ENCODE peak calls at places on chromosomes 2 and 18, in five cellular contexts. I is A549, Z is H54, Y is spleen, U is esophagus muscularis mucosa. Q is an unnamed sample.

GRCh38 chr2:224994221-224994843 is 47.9 kb downstream of the DOCK10 start:
- DNase-seq in Z (no peak), Y (no peak), U (no peak), I (no peak), Q (no peak)

GRCh38 chr2:127182626-127183458 is 37.3 kb downstream of the CYP27C1 start:
- DNase-seq in Z (no peak), U (no peak), I (no peak), Y (peak; percentile 58), Q (no peak)

GRCh38 chr2:151869296-151869695 is 41.1 kb upstream of the ARL5A start:
- DNase-seq in Z (no peak), I (no peak), Y (no peak), U (no peak), Q (no peak)

GRCh38 chr2:238505892-238506280 is 79.2 kb downstream of the ASB1 start:
- DNase-seq in Z (no peak), Y (peak; percentile 49), I (no peak), U (no peak), Q (no peak)

GRCh38 chr18:73879771-73880170 is 267.9 kb downstream of the FBXO15 start:
- DNase-seq in Y (no peak), U (no peak), Z (no peak), I (no peak), Q (no peak)

GRCh38 chr2:72747344-72747743 is 78.5 kb downstream of the EXOC6B start:
- DNase-seq in U (no peak), Z (no peak), I (no peak), Y (no peak), Q (no peak)

GRCh38 chr2:113181491-113182051 is 7.8 kb downstream of the PSD4 start:
- DNase-seq in Y (peak; percentile 74), I (no peak), U (no peak), Z (no peak), Q (no peak)

GRCh38 chr2:130372055-130372832 is 16.4 kb downstream of the PTPN18 start:
- DNase-seq in U (peak; percentile 96), I (peak; percentile 81), Y (peak; percentile 98), Z (peak; percentile 94), Q (peak; percentile 79)

GRCh38 chr2:50148632-50149031 is 883.3 kb downstream of the NRXN1 start:
- DNase-seq in Y (no peak), U (no peak), Z (no peak), I (no peak), Q (no peak)

GRCh38 chr2:71792926-71793761 is 339.8 kb downstream of the DYSF start:
- DNase-seq in I (no peak), Y (peak; percentile 12), Z (no peak), U (no peak), Q (no peak)

GRCh38 chr18:67475673-67476072 is 40.8 kb downstream of the DSEL start:
- DNase-seq in Y (no peak), U (no peak), I (no peak), Z (no peak), Q (no peak)

GRCh38 chr2:224518806-224519580 is 66.2 kb downstream of the CUL3 start:
- DNase-seq in U (no peak), I (no peak), Y (no peak), Z (no peak), Q (no peak)

GRCh38 chr18:32349728-32350395 is 120.8 kb downstream of the GAREM1 start:
- DNase-seq in I (peak; percentile 13), U (no peak), Z (peak; percentile 9), Y (no peak), Q (no peak)

GRCh38 chr2:12076810-12077209 is 330.4 kb downstream of the LPIN1 start:
- DNase-seq in U (no peak), Y (no peak), I (no peak), Z (no peak), Q (no peak)

GRCh38 chr2:221791840-221792239 is 219.7 kb upstream of the EPHA4 start:
- DNase-seq in I (no peak), Z (peak; percentile 3), U (no peak), Y (no peak), Q (no peak)

GRCh38 chr2:140275427-140275826 is 1495.2 kb upstream of the NXPH2 start:
- DNase-seq in Y (no peak), Z (no peak), I (no peak), U (no peak), Q (no peak)

GRCh38 chr2:219549619-219550018 is 5.8 kb downstream of the TMEM198 start:
- DNase-seq in Y (no peak), U (no peak), Z (no peak), I (no peak), Q (no peak)

GRCh38 chr2:219553168-219553417 is 9.3 kb downstream of the TMEM198 start:
- DNase-seq in I (no peak), U (no peak), Y (no peak), Z (no peak), Q (no peak)

GRCh38 chr2:219551863-219552381 is 8.1 kb downstream of the TMEM198 start:
- DNase-seq in Z (peak; percentile 49), Y (peak; percentile 82), U (no peak), I (no peak), Q (no peak)

GRCh38 chr2:219552382-219553167 is 8.7 kb downstream of the TMEM198 start:
- DNase-seq in Y (peak; percentile 92), U (peak; percentile 97), Z (peak; percentile 82), I (peak; percentile 80), Q (peak; percentile 87)

DNA sequence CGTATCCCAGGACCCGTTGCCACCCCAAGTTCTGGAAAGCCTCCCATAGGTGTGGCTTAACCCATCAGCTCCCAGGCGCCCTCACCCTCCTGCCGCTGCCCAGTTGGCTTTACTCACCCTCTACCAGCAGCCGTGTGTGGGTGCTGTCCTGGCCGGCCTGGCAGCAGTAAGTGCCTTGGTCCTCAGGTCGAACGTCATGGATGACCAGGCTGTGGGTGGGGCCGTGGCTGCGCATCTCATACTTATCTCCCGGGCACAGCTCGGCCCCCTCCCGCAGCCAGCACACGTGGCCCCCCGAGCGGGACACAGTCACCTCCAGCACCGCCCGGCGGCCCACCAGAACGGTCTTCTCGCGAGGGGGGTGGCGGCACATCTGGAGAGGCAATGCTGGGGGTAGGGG is 7.6 kb downstream of the TMEM198 start:
- DNase-seq in U (no peak), I (no peak), Y (peak; percentile 81), Z (peak; percentile 93), Q (no peak)
- TF ChIP-seq POLR2A in U (no peak), I (no peak), Y (no peak), Z (peak; percentile 41), Q (no peak)

DNA sequence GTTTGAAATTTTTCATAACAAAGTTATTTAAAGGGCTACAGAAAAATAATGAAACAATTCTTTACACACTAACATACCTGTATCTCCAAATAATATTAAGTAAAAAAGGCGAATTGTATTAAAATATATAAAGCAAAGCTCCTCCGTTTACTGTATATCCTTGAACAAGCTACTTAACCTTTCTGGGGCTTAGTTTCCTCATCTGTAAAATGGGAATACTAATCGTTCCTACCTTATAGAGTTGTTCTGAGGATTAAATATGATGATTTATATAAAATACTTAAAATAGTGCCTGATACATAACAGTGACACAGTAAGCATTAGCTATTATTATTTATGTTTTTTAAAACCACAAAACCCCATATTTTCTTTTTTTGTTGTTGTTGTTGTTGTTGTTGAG is 13.3 kb downstream of the SLC25A12 start:
- DNase-seq in I (no peak), U (no peak), Y (no peak), Z (no peak), Q (no peak)
- TF ChIP-seq POLR2A in I (no peak), U (no peak), Y (no peak), Z (no peak), Q (no peak)

GRCh38 chr2:176092270-176093144 is at the start of gene HOXD13:
- DNase-seq in U (no peak), Y (no peak), Z (no peak), I (no peak), Q (no peak)
- TF ChIP-seq POLR2A in U (no peak), Y (no peak), Z (peak; percentile 22), I (no peak), Q (no peak)

GRCh38 chr2:102992607-102993006 is 230.8 kb downstream of the TMEM182 start:
- DNase-seq in Y (no peak), Z (no peak), U (no peak), I (no peak), Q (no peak)
- TF ChIP-seq POLR2A in Y (no peak), Z (no peak), U (no peak), I (no peak), Q (no peak)

DNA sequence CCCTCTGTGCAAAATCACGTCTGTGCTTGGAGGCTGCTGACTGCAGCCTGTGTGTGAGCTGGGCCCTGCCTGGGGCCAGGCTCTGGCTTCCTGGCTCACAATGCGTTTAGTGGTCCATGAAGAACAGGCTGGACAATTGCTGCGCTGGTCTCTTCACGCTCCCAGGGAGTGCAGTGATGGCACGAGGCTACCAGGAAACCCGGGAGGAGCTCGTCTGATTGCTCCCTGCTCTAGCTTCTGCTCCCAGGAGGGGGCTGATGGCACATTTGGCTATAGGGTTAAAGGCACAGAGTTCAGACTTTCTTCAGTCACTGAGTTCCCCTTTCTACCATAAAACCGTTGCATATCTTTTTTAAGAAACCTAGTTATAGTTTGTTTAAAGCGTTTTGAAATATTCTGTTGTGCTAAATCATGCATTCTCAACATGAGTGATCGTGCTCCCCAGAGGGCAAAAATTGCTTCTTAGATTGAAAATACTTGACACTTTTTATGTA is 60.2 kb downstream of the KCNF1 start:
- DNase-seq in I (no peak), U (no peak), Y (peak; percentile 46), Z (no peak), Q (no peak)
- TF ChIP-seq POLR2A in I (no peak), U (no peak), Y (no peak), Z (no peak), Q (no peak)

GRCh38 chr2:241094924-241095420 is 7.1 kb downstream of the MTERF4 start:
- DNase-seq in U (no peak), Z (no peak), Y (no peak), I (no peak), Q (no peak)

GRCh38 chr2:241091201-241091600 is 10.9 kb downstream of the MTERF4 start:
- DNase-seq in I (no peak), Y (no peak), Z (no peak), U (no peak), Q (no peak)

GRCh38 chr2:241094172-241094571 is 7.9 kb downstream of the MTERF4 start:
- DNase-seq in U (no peak), Z (no peak), I (no peak), Y (no peak), Q (no peak)

GRCh38 chr2:241091734-241092445 is 10.2 kb downstream of the MTERF4 start:
- DNase-seq in U (no peak), Y (no peak), I (no peak), Z (no peak), Q (no peak)

DNA sequence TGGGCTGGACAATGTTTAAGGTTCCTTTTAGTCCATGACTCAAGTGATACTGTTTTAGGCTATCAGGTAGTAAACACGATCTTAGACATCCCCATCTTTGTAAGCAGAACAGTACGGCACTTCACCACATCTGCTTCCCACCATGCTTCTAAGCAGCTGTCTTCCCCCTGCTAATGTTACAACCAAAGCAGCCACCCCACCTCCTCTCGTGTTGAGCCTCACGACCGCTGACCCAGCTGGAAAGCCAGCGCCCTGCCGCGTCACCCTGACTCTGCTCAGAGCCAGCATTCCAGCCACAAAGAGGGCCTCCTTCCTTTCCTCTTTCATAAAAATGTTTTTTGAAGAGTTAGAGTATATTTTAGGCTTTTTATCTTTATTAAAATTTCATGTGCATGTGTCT is 9.4 kb downstream of the MTERF4 start:
- DNase-seq in U (no peak), Z (no peak), I (no peak), Y (no peak), Q (no peak)
- TF ChIP-seq POLR2A in U (no peak), Z (no peak), I (no peak), Y (no peak), Q (peak; percentile 4)

GRCh38 chr2:74179063-74179865 is 585 bp upstream of the MOB1A start:
- DNase-seq in Z (no peak), I (no peak), U (no peak), Y (peak; percentile 82), Q (no peak)
- TF ChIP-seq POLR2A in Z (peak; percentile 52), I (peak; percentile 68), U (no peak), Y (no peak), Q (no peak)

GRCh38 chr18:79950440-79951341 is 762 bp downstream of the SLC66A2 start:
- DNase-seq in Z (no peak), I (peak; percentile 25), Y (peak; percentile 90), U (no peak), Q (peak; percentile 45)
- TF ChIP-seq POLR2A in Z (no peak), I (no peak), Y (no peak), U (no peak), Q (no peak)

Q was measured in GM12891.